ENCODE peak calls at places on chromosome 15, in four cellular contexts. P is iris pigment epithelial cell, B is suprapubic skin, W is NCI-H2081. I is an unnamed sample.

GRCh38 chr15:92840149-92840548 is 60.0 kb upstream of the CHD2 start:
- DNase-seq in W (no peak), P (no peak), B (no peak), I (no peak)

GRCh38 chr15:65916664-65917406 is 47.5 kb downstream of the RAB11A start:
- DNase-seq in B (no peak), W (peak), P (peak), I (peak)

GRCh38 chr15:37876900-37877299 is 57.5 kb upstream of the TMCO5A start:
- DNase-seq in W (no peak), P (no peak), B (no peak), I (no peak)

GRCh38 chr15:73530649-73531048 is 87.7 kb downstream of the REC114 start:
- DNase-seq in W (no peak), P (peak), B (no peak), I (no peak)

GRCh38 chr15:93033434-93034045 is 55.5 kb downstream of the RGMA start:
- DNase-seq in B (peak), W (no peak), P (no peak), I (no peak)

GRCh38 chr15:68299436-68299835 is 21.9 kb downstream of the FEM1B start:
- DNase-seq in B (no peak), W (no peak), P (no peak), I (peak)

GRCh38 chr15:52193321-52193720 is 2.1 kb upstream of the GNB5 start:
- DNase-seq in B (no peak), P (no peak), W (no peak), I (peak)

GRCh38 chr15:28182731-28183130 is 83.6 kb upstream of the OCA2 start:
- DNase-seq in W (no peak), B (no peak), P (no peak), I (no peak)

GRCh38 chr15:31279221-31280036 is 47.2 kb upstream of the KLF13 start:
- DNase-seq in P (no peak), B (peak), W (no peak), I (no peak)

GRCh38 chr15:58355352-58355964 is 76.3 kb upstream of the LIPC start:
- DNase-seq in P (no peak), W (peak), B (no peak), I (no peak)

GRCh38 chr15:73981761-73982222 is 10.3 kb downstream of the STOML1 start:
- DNase-seq in W (no peak), B (peak), P (peak), I (peak)

GRCh38 chr15:70701891-70702568 is 61.3 kb downstream of the UACA start:
- DNase-seq in B (no peak), W (no peak), P (peak), I (peak)

GRCh38 chr15:89761009-89761831 is 10.2 kb upstream of the MESP1 start:
- DNase-seq in B (no peak), P (no peak), W (no peak), I (no peak)

I was measured in GM23248.